ENCODE peak calls at places on chromosomes 3 and 15, in seven cellular contexts. One of them, this sample, is unnamed.

GRCh38 chr3:159263750-159264561 is 462.1 kb downstream of the MFSD1 start:
- DNase-seq in GM20000: peak; percentile 15
- DNase-seq in astrocyte: peak; percentile 34
- DNase-seq in GDM1: no peak
- DNase-seq in posterior vena cava: no peak
- DNase-seq in activated T-cell treated with anti-CD3 and anti-CD28 coated beads for 1 hour: no peak
- DNase-seq in hypothalamus: peak; percentile 5
- DNase-seq in this sample: peak; percentile 75

GRCh38 chr3:184448321-184449160 is 68.7 kb downstream of the CHRD start:
- DNase-seq in astrocyte: peak; percentile 99
- DNase-seq in GDM1: no peak
- DNase-seq in posterior vena cava: no peak
- DNase-seq in hypothalamus: no peak
- DNase-seq in activated T-cell treated with anti-CD3 and anti-CD28 coated beads for 1 hour: no peak
- DNase-seq in GM20000: no peak
- DNase-seq in this sample: peak; percentile 99

GRCh38 chr3:184616416-184616815 is 54.8 kb downstream of the EPHB3 start:
- DNase-seq in activated T-cell treated with anti-CD3 and anti-CD28 coated beads for 1 hour: no peak
- DNase-seq in GDM1: no peak
- DNase-seq in hypothalamus: no peak
- DNase-seq in astrocyte: peak; percentile 20
- DNase-seq in GM20000: no peak
- DNase-seq in posterior vena cava: no peak
- DNase-seq in this sample: no peak

GRCh38 chr3:144394052-144394451 is 422.4 kb downstream of the DIPK2A start:
- DNase-seq in GDM1: no peak
- DNase-seq in activated T-cell treated with anti-CD3 and anti-CD28 coated beads for 1 hour: no peak
- DNase-seq in astrocyte: peak; percentile 4
- DNase-seq in hypothalamus: no peak
- DNase-seq in posterior vena cava: no peak
- DNase-seq in GM20000: no peak
- DNase-seq in this sample: peak; percentile 1

GRCh38 chr3:138678086-138678485 is 69.5 kb downstream of the FAIM start:
- DNase-seq in hypothalamus: no peak
- DNase-seq in activated T-cell treated with anti-CD3 and anti-CD28 coated beads for 1 hour: no peak
- DNase-seq in posterior vena cava: no peak
- DNase-seq in astrocyte: no peak
- DNase-seq in GDM1: no peak
- DNase-seq in GM20000: no peak
- DNase-seq in this sample: no peak

GRCh38 chr15:66862111-66862815 is 160.2 kb downstream of the SMAD6 start:
- DNase-seq in hypothalamus: no peak
- DNase-seq in astrocyte: no peak
- DNase-seq in posterior vena cava: peak; percentile 28
- DNase-seq in GM20000: no peak
- DNase-seq in GDM1: no peak
- DNase-seq in activated T-cell treated with anti-CD3 and anti-CD28 coated beads for 1 hour: no peak
- DNase-seq in this sample: peak; percentile 66

GRCh38 chr3:137647179-137647578 is 116.9 kb upstream of the SOX14 start:
- DNase-seq in activated T-cell treated with anti-CD3 and anti-CD28 coated beads for 1 hour: no peak
- DNase-seq in posterior vena cava: no peak
- DNase-seq in GDM1: no peak
- DNase-seq in GM20000: no peak
- DNase-seq in hypothalamus: no peak
- DNase-seq in astrocyte: no peak
- DNase-seq in this sample: no peak

GRCh38 chr15:78615151-78615589 is 5.6 kb downstream of the CHRNA3 start:
- DNase-seq in activated T-cell treated with anti-CD3 and anti-CD28 coated beads for 1 hour: no peak
- DNase-seq in hypothalamus: no peak
- DNase-seq in GDM1: no peak
- DNase-seq in posterior vena cava: peak; percentile 64
- DNase-seq in astrocyte: no peak
- DNase-seq in GM20000: no peak
- DNase-seq in this sample: no peak

GRCh38 chr3:56137406-56137805 is 330.9 kb downstream of the ERC2 start:
- DNase-seq in GM20000: no peak
- DNase-seq in astrocyte: peak; percentile 88
- DNase-seq in GDM1: no peak
- DNase-seq in posterior vena cava: no peak
- DNase-seq in hypothalamus: no peak
- DNase-seq in activated T-cell treated with anti-CD3 and anti-CD28 coated beads for 1 hour: no peak
- DNase-seq in this sample: peak; percentile 27

GRCh38 chr3:197458906-197459470 is 96.8 kb downstream of the BDH1 start:
- DNase-seq in astrocyte: no peak
- DNase-seq in hypothalamus: no peak
- DNase-seq in activated T-cell treated with anti-CD3 and anti-CD28 coated beads for 1 hour: no peak
- DNase-seq in GDM1: no peak
- DNase-seq in GM20000: no peak
- DNase-seq in posterior vena cava: no peak
- DNase-seq in this sample: no peak

GRCh38 chr3:38151667-38152265 is 13.3 kb downstream of the MYD88 start:
- DNase-seq in GM20000: no peak
- DNase-seq in astrocyte: no peak
- DNase-seq in activated T-cell treated with anti-CD3 and anti-CD28 coated beads for 1 hour: no peak
- DNase-seq in posterior vena cava: no peak
- DNase-seq in hypothalamus: no peak
- DNase-seq in GDM1: no peak
- DNase-seq in this sample: no peak

GRCh38 chr3:157754415-157754814 is 251.2 kb upstream of the VEPH1 start:
- DNase-seq in hypothalamus: no peak
- DNase-seq in GM20000: no peak
- DNase-seq in posterior vena cava: no peak
- DNase-seq in activated T-cell treated with anti-CD3 and anti-CD28 coated beads for 1 hour: no peak
- DNase-seq in astrocyte: no peak
- DNase-seq in GDM1: no peak
- DNase-seq in this sample: peak; percentile 30

GRCh38 chr3:72052841-72053409 is 268.0 kb upstream of the PROK2 start:
- DNase-seq in hypothalamus: no peak
- DNase-seq in astrocyte: no peak
- DNase-seq in posterior vena cava: no peak
- DNase-seq in GDM1: no peak
- DNase-seq in GM20000: no peak
- DNase-seq in activated T-cell treated with anti-CD3 and anti-CD28 coated beads for 1 hour: no peak
- DNase-seq in this sample: no peak

GRCh38 chr15:79881254-79881653 is 15.6 kb downstream of the MTHFS start:
- DNase-seq in GDM1: no peak
- DNase-seq in activated T-cell treated with anti-CD3 and anti-CD28 coated beads for 1 hour: no peak
- DNase-seq in hypothalamus: no peak
- DNase-seq in astrocyte: no peak
- DNase-seq in posterior vena cava: no peak
- DNase-seq in GM20000: no peak
- DNase-seq in this sample: no peak

GRCh38 chr3:148903022-148903442 is 37.9 kb downstream of the CPA3 start:
- DNase-seq in astrocyte: peak; percentile 58
- DNase-seq in posterior vena cava: no peak
- DNase-seq in activated T-cell treated with anti-CD3 and anti-CD28 coated beads for 1 hour: no peak
- DNase-seq in hypothalamus: no peak
- DNase-seq in GM20000: no peak
- DNase-seq in GDM1: no peak
- DNase-seq in this sample: peak; percentile 38

GRCh38 chr3:131047582-131047981 is 20.9 kb downstream of the NEK11 start:
- DNase-seq in astrocyte: no peak
- DNase-seq in GDM1: no peak
- DNase-seq in activated T-cell treated with anti-CD3 and anti-CD28 coated beads for 1 hour: no peak
- DNase-seq in GM20000: no peak
- DNase-seq in posterior vena cava: no peak
- DNase-seq in hypothalamus: no peak
- DNase-seq in this sample: no peak

GRCh38 chr15:79184465-79184892 is 93.9 kb upstream of the RASGRF1 start:
- DNase-seq in GM20000: peak; percentile 68
- DNase-seq in hypothalamus: peak; percentile 54
- DNase-seq in GDM1: peak; percentile 23
- DNase-seq in posterior vena cava: peak; percentile 93
- DNase-seq in astrocyte: peak; percentile 20
- DNase-seq in activated T-cell treated with anti-CD3 and anti-CD28 coated beads for 1 hour: peak; percentile 50
- DNase-seq in this sample: peak; percentile 55

GRCh38 chr3:151964768-151965167 is 91.3 kb downstream of the SUCNR1 start:
- DNase-seq in GM20000: no peak
- DNase-seq in posterior vena cava: no peak
- DNase-seq in GDM1: no peak
- DNase-seq in activated T-cell treated with anti-CD3 and anti-CD28 coated beads for 1 hour: no peak
- DNase-seq in astrocyte: no peak
- DNase-seq in hypothalamus: no peak
- DNase-seq in this sample: peak; percentile 29

GRCh38 chr15:70493787-70494514 is 269.4 kb downstream of the UACA start:
- DNase-seq in hypothalamus: no peak
- DNase-seq in GDM1: no peak
- DNase-seq in posterior vena cava: peak; percentile 31
- DNase-seq in astrocyte: peak; percentile 55
- DNase-seq in activated T-cell treated with anti-CD3 and anti-CD28 coated beads for 1 hour: no peak
- DNase-seq in GM20000: peak; percentile 23
- DNase-seq in this sample: peak; percentile 68

GRCh38 chr15:79136434-79137046 is 46.0 kb upstream of the RASGRF1 start:
- DNase-seq in hypothalamus: no peak
- DNase-seq in GM20000: no peak
- DNase-seq in GDM1: no peak
- DNase-seq in astrocyte: no peak
- DNase-seq in activated T-cell treated with anti-CD3 and anti-CD28 coated beads for 1 hour: no peak
- DNase-seq in posterior vena cava: no peak
- DNase-seq in this sample: no peak

GRCh38 chr3:170751894-170752283 is 118.1 kb downstream of the RPL22L1 start:
- DNase-seq in activated T-cell treated with anti-CD3 and anti-CD28 coated beads for 1 hour: no peak
- DNase-seq in hypothalamus: no peak
- DNase-seq in astrocyte: no peak
- DNase-seq in GDM1: no peak
- DNase-seq in posterior vena cava: no peak
- DNase-seq in GM20000: no peak
- DNase-seq in this sample: peak; percentile 81

GRCh38 chr3:52872245-52872644 is 25.1 kb downstream of the STIMATE start:
- DNase-seq in GM20000: no peak
- DNase-seq in astrocyte: no peak
- DNase-seq in posterior vena cava: no peak
- DNase-seq in activated T-cell treated with anti-CD3 and anti-CD28 coated beads for 1 hour: no peak
- DNase-seq in GDM1: no peak
- DNase-seq in hypothalamus: no peak
- DNase-seq in this sample: no peak

GRCh38 chr15:62389887-62390792 is 225.1 kb upstream of the C2CD4B start:
- DNase-seq in activated T-cell treated with anti-CD3 and anti-CD28 coated beads for 1 hour: peak; percentile 31
- DNase-seq in astrocyte: peak; percentile 68
- DNase-seq in hypothalamus: peak; percentile 65
- DNase-seq in GM20000: peak; percentile 95
- DNase-seq in GDM1: peak; percentile 53
- DNase-seq in posterior vena cava: peak; percentile 91
- DNase-seq in this sample: peak; percentile 65

GRCh38 chr3:103949690-103950089 is 1417.0 kb upstream of the ALCAM start:
- DNase-seq in GM20000: no peak
- DNase-seq in posterior vena cava: no peak
- DNase-seq in GDM1: no peak
- DNase-seq in hypothalamus: no peak
- DNase-seq in activated T-cell treated with anti-CD3 and anti-CD28 coated beads for 1 hour: no peak
- DNase-seq in astrocyte: no peak
- DNase-seq in this sample: peak; percentile 42

GRCh38 chr3:88713233-88713691 is 394.2 kb upstream of the EPHA3 start:
- DNase-seq in GDM1: no peak
- DNase-seq in hypothalamus: no peak
- DNase-seq in astrocyte: peak; percentile 90
- DNase-seq in posterior vena cava: peak; percentile 66
- DNase-seq in GM20000: no peak
- DNase-seq in activated T-cell treated with anti-CD3 and anti-CD28 coated beads for 1 hour: no peak
- DNase-seq in this sample: peak; percentile 33

GRCh38 chr3:121601212-121601812 is 8.1 kb downstream of the FBXO40 start:
- DNase-seq in GDM1: no peak
- DNase-seq in GM20000: no peak
- DNase-seq in astrocyte: no peak
- DNase-seq in activated T-cell treated with anti-CD3 and anti-CD28 coated beads for 1 hour: no peak
- DNase-seq in hypothalamus: no peak
- DNase-seq in posterior vena cava: no peak
- DNase-seq in this sample: no peak

GRCh38 chr3:194247350-194247740 is 103.8 kb downstream of the CPN2 start:
- DNase-seq in activated T-cell treated with anti-CD3 and anti-CD28 coated beads for 1 hour: no peak
- DNase-seq in GDM1: no peak
- DNase-seq in astrocyte: no peak
- DNase-seq in hypothalamus: no peak
- DNase-seq in posterior vena cava: no peak
- DNase-seq in GM20000: no peak
- DNase-seq in this sample: no peak

GRCh38 chr3:155872904-155873646 is 2.6 kb downstream of the GMPS start:
- DNase-seq in activated T-cell treated with anti-CD3 and anti-CD28 coated beads for 1 hour: no peak
- DNase-seq in astrocyte: no peak
- DNase-seq in GDM1: no peak
- DNase-seq in hypothalamus: no peak
- DNase-seq in GM20000: no peak
- DNase-seq in posterior vena cava: no peak
- DNase-seq in this sample: no peak

GRCh38 chr3:52204337-52205073 is 6.5 kb downstream of the ALAS1 start:
- DNase-seq in GM20000: no peak
- DNase-seq in GDM1: no peak
- DNase-seq in astrocyte: no peak
- DNase-seq in hypothalamus: no peak
- DNase-seq in activated T-cell treated with anti-CD3 and anti-CD28 coated beads for 1 hour: no peak
- DNase-seq in posterior vena cava: no peak
- DNase-seq in this sample: peak; percentile 24

GRCh38 chr3:55445551-55445950 is 41.6 kb downstream of the WNT5A start:
- DNase-seq in hypothalamus: no peak
- DNase-seq in GDM1: no peak
- DNase-seq in activated T-cell treated with anti-CD3 and anti-CD28 coated beads for 1 hour: no peak
- DNase-seq in posterior vena cava: no peak
- DNase-seq in GM20000: no peak
- DNase-seq in astrocyte: no peak
- DNase-seq in this sample: no peak

GRCh38 chr3:162165346-162165745 is 668.7 kb downstream of the OTOL1 start:
- DNase-seq in activated T-cell treated with anti-CD3 and anti-CD28 coated beads for 1 hour: no peak
- DNase-seq in astrocyte: no peak
- DNase-seq in hypothalamus: no peak
- DNase-seq in posterior vena cava: no peak
- DNase-seq in GM20000: peak; percentile 4
- DNase-seq in GDM1: no peak
- DNase-seq in this sample: no peak

GRCh38 chr3:72411843-72412242 is 436.4 kb downstream of the SHQ1 start:
- DNase-seq in hypothalamus: no peak
- DNase-seq in GDM1: no peak
- DNase-seq in astrocyte: no peak
- DNase-seq in posterior vena cava: no peak
- DNase-seq in activated T-cell treated with anti-CD3 and anti-CD28 coated beads for 1 hour: no peak
- DNase-seq in GM20000: no peak
- DNase-seq in this sample: no peak

GRCh38 chr15:38611228-38611627 is 46.6 kb upstream of the RASGRP1 start:
- DNase-seq in posterior vena cava: no peak
- DNase-seq in GM20000: no peak
- DNase-seq in GDM1: no peak
- DNase-seq in hypothalamus: no peak
- DNase-seq in astrocyte: no peak
- DNase-seq in activated T-cell treated with anti-CD3 and anti-CD28 coated beads for 1 hour: no peak
- DNase-seq in this sample: no peak

GRCh38 chr3:14042680-14043079 is 82.0 kb downstream of the CHCHD4 start:
- DNase-seq in GM20000: no peak
- DNase-seq in GDM1: no peak
- DNase-seq in hypothalamus: no peak
- DNase-seq in activated T-cell treated with anti-CD3 and anti-CD28 coated beads for 1 hour: no peak
- DNase-seq in posterior vena cava: no peak
- DNase-seq in astrocyte: peak; percentile 15
- DNase-seq in this sample: peak; percentile 27

GRCh38 chr15:48924528-48925393 is 39.0 kb downstream of the SHC4 start:
- DNase-seq in GM20000: no peak
- DNase-seq in GDM1: no peak
- DNase-seq in astrocyte: peak; percentile 61
- DNase-seq in posterior vena cava: no peak
- DNase-seq in activated T-cell treated with anti-CD3 and anti-CD28 coated beads for 1 hour: no peak
- DNase-seq in hypothalamus: no peak
- DNase-seq in this sample: no peak

GRCh38 chr3:58617338-58617761 is 40.2 kb upstream of the FAM107A start:
- DNase-seq in GDM1: no peak
- DNase-seq in posterior vena cava: no peak
- DNase-seq in astrocyte: no peak
- DNase-seq in hypothalamus: no peak
- DNase-seq in GM20000: no peak
- DNase-seq in activated T-cell treated with anti-CD3 and anti-CD28 coated beads for 1 hour: no peak
- DNase-seq in this sample: no peak

GRCh38 chr15:64430000-64430735 is 30.2 kb upstream of the ZNF609 start:
- DNase-seq in GDM1: peak; percentile 50
- DNase-seq in activated T-cell treated with anti-CD3 and anti-CD28 coated beads for 1 hour: peak; percentile 5
- DNase-seq in astrocyte: peak; percentile 95
- DNase-seq in GM20000: peak; percentile 24
- DNase-seq in hypothalamus: no peak
- DNase-seq in posterior vena cava: no peak
- DNase-seq in this sample: peak; percentile 69

GRCh38 chr3:52092291-52092660 is 35.9 kb upstream of the DUSP7 start:
- DNase-seq in GDM1: no peak
- DNase-seq in GM20000: no peak
- DNase-seq in activated T-cell treated with anti-CD3 and anti-CD28 coated beads for 1 hour: no peak
- DNase-seq in posterior vena cava: no peak
- DNase-seq in astrocyte: no peak
- DNase-seq in hypothalamus: no peak
- DNase-seq in this sample: no peak